ENCODE peak calls at places on chromosomes 13 and 19, in four cellular contexts. One of them, this sample, is unnamed. For H3K9me3, the result is how much of the 10 kb centered on the place peaks cover.

GRCh38 chr13:109336730-109337129 is 449.7 kb downstream of the IRS2 start:
- DNase-seq in mammary epithelial cell: peak
- DNase-seq in IMR-90: peak
- DNase-seq in colonic mucosa: no peak
- DNase-seq in this sample: no peak

GRCh38 chr13:43042410-43042921 is 19.1 kb downstream of the DNAJC15 start:
- DNase-seq in mammary epithelial cell: no peak
- DNase-seq in IMR-90: no peak
- DNase-seq in colonic mucosa: no peak
- DNase-seq in this sample: no peak

GRCh38 chr19:33438016-33438671 is 64.6 kb downstream of the CEBPG start:
- DNase-seq in mammary epithelial cell: no peak
- DNase-seq in colonic mucosa: no peak
- DNase-seq in IMR-90: peak
- DNase-seq in this sample: no peak

GRCh38 chr13:112796190-112796915 is 106.5 kb downstream of the ATP11A start:
- DNase-seq in mammary epithelial cell: no peak
- DNase-seq in IMR-90: no peak
- DNase-seq in colonic mucosa: no peak
- DNase-seq in this sample: no peak

GRCh38 chr19:34925278-34925855 is 1.3 kb upstream of the ZNF30 start:
- DNase-seq in colonic mucosa: no peak
- DNase-seq in mammary epithelial cell: no peak
- DNase-seq in IMR-90: no peak
- DNase-seq in this sample: peak

GRCh38 chr13:99614465-99614885 is 113.2 kb downstream of the TM9SF2 start:
- DNase-seq in mammary epithelial cell: peak
- DNase-seq in colonic mucosa: no peak
- DNase-seq in IMR-90: no peak
- DNase-seq in this sample: peak

GRCh38 chr13:108226184-108226583 is 8.0 kb downstream of the ABHD13 start:
- DNase-seq in colonic mucosa: no peak
- DNase-seq in IMR-90: no peak
- DNase-seq in mammary epithelial cell: no peak
- DNase-seq in this sample: no peak

GRCh38 chr13:109840201-109840892 is 54.0 kb upstream of the IRS2 start:
- DNase-seq in mammary epithelial cell: peak
- DNase-seq in colonic mucosa: no peak
- DNase-seq in IMR-90: peak
- DNase-seq in this sample: no peak

GRCh38 chr13:20940083-20940482 is 37.5 kb upstream of the XPO4 start:
- DNase-seq in IMR-90: peak
- DNase-seq in colonic mucosa: no peak
- DNase-seq in mammary epithelial cell: no peak
- DNase-seq in this sample: no peak

GRCh38 chr13:21957833-21958232 is 287.0 kb downstream of the FGF9 start:
- DNase-seq in IMR-90: peak
- DNase-seq in mammary epithelial cell: no peak
- DNase-seq in colonic mucosa: no peak
- DNase-seq in this sample: no peak

GRCh38 chr13:53782400-53783030 is 753.9 kb downstream of the OLFM4 start:
- DNase-seq in mammary epithelial cell: peak
- DNase-seq in colonic mucosa: peak
- DNase-seq in IMR-90: peak
- DNase-seq in this sample: peak

GRCh38 chr13:100573121-100573520 is 15.5 kb downstream of the GGACT start:
- DNase-seq in IMR-90: peak
- DNase-seq in colonic mucosa: peak
- DNase-seq in mammary epithelial cell: peak
- DNase-seq in this sample: peak

GRCh38 chr13:28059214-28059613 is 41.2 kb downstream of the FLT3 start:
- DNase-seq in colonic mucosa: peak
- DNase-seq in IMR-90: peak
- DNase-seq in mammary epithelial cell: peak
- DNase-seq in this sample: peak

GRCh38 chr13:25901460-25902376 is 150.1 kb downstream of the SHISA2 start:
- DNase-seq in mammary epithelial cell: peak
- DNase-seq in colonic mucosa: no peak
- DNase-seq in IMR-90: peak
- DNase-seq in this sample: no peak

GRCh38 chr19:14516746-14517438 is 1.3 kb downstream of the DNAJB1 start:
- DNase-seq in mammary epithelial cell: no peak
- DNase-seq in colonic mucosa: peak
- DNase-seq in IMR-90: no peak
- DNase-seq in this sample: no peak

GRCh38 chr19:37738371-37738770 is 18.8 kb upstream of the ZNF607 start:
- DNase-seq in mammary epithelial cell: no peak
- DNase-seq in colonic mucosa: no peak
- DNase-seq in IMR-90: no peak
- DNase-seq in this sample: no peak

GRCh38 chr13:30882996-30883766 is 22.9 kb upstream of the MEDAG start:
- DNase-seq in IMR-90: no peak
- DNase-seq in mammary epithelial cell: no peak
- DNase-seq in colonic mucosa: no peak
- DNase-seq in this sample: no peak

GRCh38 chr19:1211494-1212234 is 6.1 kb downstream of the STK11 start:
- DNase-seq in colonic mucosa: no peak
- DNase-seq in mammary epithelial cell: peak
- DNase-seq in IMR-90: no peak
- DNase-seq in this sample: peak

GRCh38 chr19:42242071-42242511 is 311 bp downstream of the GSK3A start:
- DNase-seq in IMR-90: no peak
- DNase-seq in mammary epithelial cell: no peak
- DNase-seq in colonic mucosa: peak
- DNase-seq in this sample: no peak

GRCh38 chr13:52749446-52749845 is 9.8 kb upstream of the CNMD start:
- DNase-seq in mammary epithelial cell: no peak
- DNase-seq in IMR-90: no peak
- DNase-seq in colonic mucosa: no peak
- DNase-seq in this sample: no peak

GRCh38 chr13:23428183-23428528 is 5.3 kb downstream of the SACS start:
- DNase-seq in mammary epithelial cell: no peak
- DNase-seq in colonic mucosa: no peak
- DNase-seq in IMR-90: peak
- DNase-seq in this sample: no peak

GRCh38 chr13:23433171-23434153 is at the start of gene SACS:
- DNase-seq in IMR-90: peak
- DNase-seq in colonic mucosa: no peak
- DNase-seq in mammary epithelial cell: peak
- DNase-seq in this sample: peak

GRCh38 chr13:23432589-23432988 is 913 bp downstream of the SACS start:
- DNase-seq in IMR-90: peak
- DNase-seq in colonic mucosa: no peak
- DNase-seq in mammary epithelial cell: no peak
- DNase-seq in this sample: no peak

GRCh38 chr13:23430664-23431063 is 2.8 kb downstream of the SACS start:
- DNase-seq in mammary epithelial cell: no peak
- DNase-seq in colonic mucosa: no peak
- DNase-seq in IMR-90: no peak
- DNase-seq in this sample: no peak

GRCh38 chr13:23427342-23428182 is 5.9 kb downstream of the SACS start:
- DNase-seq in IMR-90: peak
- DNase-seq in mammary epithelial cell: peak
- DNase-seq in colonic mucosa: no peak
- DNase-seq in this sample: peak
- H3K27ac ChIP-seq in IMR-90: peak
- H3K27ac ChIP-seq in mammary epithelial cell: peak
- H3K27ac ChIP-seq in colonic mucosa: peak
- H3K27ac ChIP-seq in this sample: peak

DNA sequence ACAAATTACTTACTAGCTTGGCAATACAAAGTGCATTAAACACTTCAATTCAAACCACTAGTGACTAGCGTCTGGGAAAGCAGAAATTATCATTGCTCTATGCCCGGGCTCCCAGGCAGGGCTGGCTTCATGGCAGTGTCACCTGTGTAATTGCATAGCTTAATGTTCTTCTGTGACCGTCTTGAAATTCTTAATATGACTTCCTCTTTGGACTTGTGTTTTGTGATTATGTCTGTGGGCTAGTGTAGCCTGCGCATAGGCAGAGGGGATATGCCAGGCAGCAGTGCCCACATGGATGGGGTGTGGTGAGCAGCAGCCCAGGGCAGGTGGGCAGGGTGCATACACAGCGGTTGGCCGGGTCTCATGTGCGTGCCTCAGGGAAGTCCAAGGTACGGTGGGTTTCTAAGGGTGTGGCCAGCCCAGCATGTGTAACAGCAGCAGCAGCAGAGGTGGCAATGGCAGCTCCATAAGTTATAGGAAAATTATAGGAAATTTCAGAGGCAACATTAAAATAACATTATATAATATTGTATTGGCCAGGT is 60.3 kb downstream of the KL start:
- DNase-seq in mammary epithelial cell: no peak
- DNase-seq in IMR-90: no peak
- DNase-seq in colonic mucosa: peak
- DNase-seq in this sample: no peak
- H3K9me3 ChIP-seq in mammary epithelial cell: under half
- H3K9me3 ChIP-seq in IMR-90: under half
- H3K9me3 ChIP-seq in colonic mucosa: under half
- H3K9me3 ChIP-seq in this sample: under half

DNA sequence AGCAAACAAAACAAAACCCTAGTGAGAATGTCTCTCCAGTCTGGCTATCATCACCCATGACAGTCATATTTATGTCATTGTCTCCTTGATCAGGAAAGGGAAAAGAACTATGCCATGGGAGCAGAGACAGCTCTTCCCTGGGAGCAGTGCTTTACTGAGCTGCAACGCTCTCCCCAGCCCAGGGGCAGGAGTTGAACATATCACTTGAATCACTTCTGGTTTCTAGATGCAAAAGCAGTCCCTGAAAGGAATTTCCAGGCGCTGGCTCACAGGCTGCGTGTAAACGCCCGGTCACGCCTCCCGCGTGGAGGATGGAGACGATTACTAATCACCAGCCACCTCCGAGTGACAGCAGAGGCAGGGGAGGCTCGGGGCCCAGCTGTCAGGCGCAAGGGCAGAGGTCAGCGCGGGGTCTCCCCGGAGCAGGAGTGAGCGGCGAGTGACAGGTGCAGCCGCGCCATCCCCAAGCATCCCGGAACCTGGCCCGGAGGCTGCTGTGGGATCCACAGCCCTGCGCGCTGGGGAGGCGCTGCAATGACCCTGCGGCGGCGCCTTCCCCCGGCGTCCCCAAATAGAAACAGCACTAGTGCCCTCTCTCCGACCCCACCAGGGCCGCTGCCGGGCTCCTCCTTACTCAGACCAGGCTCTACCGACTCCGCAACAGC is 23.5 kb upstream of the DCLK1 start:
- DNase-seq in IMR-90: no peak
- DNase-seq in mammary epithelial cell: no peak
- DNase-seq in colonic mucosa: no peak
- DNase-seq in this sample: no peak
- H3K4me3 ChIP-seq in IMR-90: no peak
- H3K4me3 ChIP-seq in mammary epithelial cell: no peak
- H3K4me3 ChIP-seq in colonic mucosa: no peak
- H3K4me3 ChIP-seq in this sample: no peak

GRCh38 chr19:10760268-10760944 is 42.5 kb downstream of the DNM2 start:
- DNase-seq in colonic mucosa: no peak
- DNase-seq in IMR-90: no peak
- DNase-seq in mammary epithelial cell: no peak
- DNase-seq in this sample: no peak
- H3K27ac ChIP-seq in colonic mucosa: peak
- H3K27ac ChIP-seq in IMR-90: no peak
- H3K27ac ChIP-seq in mammary epithelial cell: no peak
- H3K27ac ChIP-seq in this sample: no peak

GRCh38 chr13:48070942-48071341 is 24.0 kb downstream of the MED4 start:
- DNase-seq in mammary epithelial cell: no peak
- DNase-seq in colonic mucosa: no peak
- DNase-seq in IMR-90: no peak
- DNase-seq in this sample: no peak
- H3K9me3 ChIP-seq in mammary epithelial cell: under half
- H3K9me3 ChIP-seq in colonic mucosa: under half
- H3K9me3 ChIP-seq in IMR-90: under half
- H3K9me3 ChIP-seq in this sample: under half

DNA sequence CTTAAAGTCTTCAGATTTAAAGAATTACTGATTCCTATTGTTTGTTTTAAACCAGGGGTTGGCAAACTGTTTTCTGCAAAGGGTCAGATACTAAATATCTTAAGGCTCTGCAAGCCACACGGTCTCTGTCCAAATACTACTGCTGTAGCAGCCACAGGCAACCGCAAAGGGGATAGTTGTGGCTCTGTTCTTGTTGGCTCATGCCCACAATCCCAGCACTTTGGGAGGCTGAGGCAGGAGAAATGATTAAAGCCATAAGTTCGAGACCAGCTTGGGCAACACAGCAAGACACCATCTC is 22.4 kb downstream of the RANBP3 start:
- DNase-seq in IMR-90: peak
- DNase-seq in mammary epithelial cell: no peak
- DNase-seq in colonic mucosa: no peak
- DNase-seq in this sample: no peak
- H3K4me3 ChIP-seq in IMR-90: no peak
- H3K4me3 ChIP-seq in mammary epithelial cell: no peak
- H3K4me3 ChIP-seq in colonic mucosa: no peak
- H3K4me3 ChIP-seq in this sample: no peak

This sample was measured in body of pancreas.